ENCODE peak calls at places on chromosomes 6 and 20, in five cellular contexts. S, Q, W, B and D are unnamed samples.

GRCh38 chr6:53465732-53466131 is 79.2 kb downstream of the GCLC start:
- DNase-seq in S (no peak), Q (no peak), W (no peak), B (peak), D (no peak)

GRCh38 chr20:20692587-20692986 is 19.9 kb downstream of the RALGAPA2 start:
- DNase-seq in S (no peak), Q (no peak), W (no peak), B (no peak), D (no peak)

GRCh38 chr6:165059032-165059431 is 250.4 kb downstream of the C6orf118 start:
- DNase-seq in S (no peak), Q (no peak), W (no peak), B (no peak), D (no peak)

GRCh38 chr20:57957397-57958049 is 247.7 kb upstream of the PMEPA1 start:
- DNase-seq in S (no peak), Q (no peak), W (no peak), B (peak), D (no peak)

GRCh38 chr6:7787137-7787575 is 61.3 kb downstream of the BMP6 start:
- DNase-seq in S (no peak), Q (no peak), W (no peak), B (peak), D (no peak)

GRCh38 chr6:132270745-132271414 is 130.4 kb downstream of the MOXD1 start:
- DNase-seq in S (no peak), Q (no peak), W (no peak), B (peak), D (no peak)

GRCh38 chr6:128310061-128310460 is 210.3 kb downstream of the PTPRK start:
- DNase-seq in S (no peak), Q (no peak), W (no peak), B (no peak), D (no peak)

GRCh38 chr6:155182103-155182502 is 81.7 kb upstream of the CLDN20 start:
- DNase-seq in S (no peak), Q (no peak), W (no peak), B (no peak), D (no peak)

GRCh38 chr6:34970962-34971361 is 81.9 kb downstream of the ANKS1A start:
- DNase-seq in S (no peak), Q (peak), W (no peak), B (no peak), D (no peak)

GRCh38 chr6:68632620-68633195 is 2.4 kb upstream of the ADGRB3 start:
- DNase-seq in S (no peak), Q (no peak), W (no peak), B (no peak), D (no peak)

GRCh38 chr20:8305449-8305978 is 173.4 kb downstream of the PLCB1 start:
- DNase-seq in S (peak), Q (no peak), W (no peak), B (peak), D (peak)

GRCh38 chr6:64445038-64445437 is 809.4 kb downstream of the PHF3 start:
- DNase-seq in S (no peak), Q (no peak), W (no peak), B (no peak), D (no peak)

GRCh38 chr6:127737009-127737486 is 160.1 kb downstream of the C6orf58 start:
- DNase-seq in S (peak), Q (peak), W (no peak), B (peak), D (no peak)

GRCh38 chr20:50992733-50993457 is 30.0 kb downstream of the KCNG1 start:
- DNase-seq in S (peak), Q (peak), W (no peak), B (peak), D (peak)

GRCh38 chr6:164417537-164417936 is 891.9 kb downstream of the C6orf118 start:
- DNase-seq in S (no peak), Q (no peak), W (no peak), B (no peak), D (no peak)

GRCh38 chr20:54255157-54255556 is 47.3 kb downstream of the PFDN4 start:
- DNase-seq in S (no peak), Q (no peak), W (no peak), B (no peak), D (no peak)

GRCh38 chr6:43604174-43604573 is 24.9 kb downstream of the GTPBP2 start:
- DNase-seq in S (no peak), Q (peak), W (no peak), B (no peak), D (no peak)

GRCh38 chr6:146861029-146861563 is 262.3 kb downstream of the ADGB start:
- DNase-seq in S (no peak), Q (no peak), W (no peak), B (no peak), D (no peak)

GRCh38 chr6:159107451-159108260 is 61.5 kb upstream of the FNDC1 start:
- DNase-seq in S (peak), Q (no peak), W (no peak), B (no peak), D (peak)

GRCh38 chr6:5054427-5054873 is 30.7 kb upstream of the PPP1R3G start:
- DNase-seq in S (no peak), Q (no peak), W (no peak), B (no peak), D (no peak)

GRCh38 chr6:38273325-38273724 is 366.4 kb downstream of the BTBD9 start:
- DNase-seq in S (no peak), Q (no peak), W (no peak), B (no peak), D (no peak)

GRCh38 chr6:161038229-161039003 is 46.8 kb downstream of the MAP3K4 start:
- DNase-seq in S (no peak), Q (no peak), W (no peak), B (no peak), D (no peak)

GRCh38 chr6:33958208-33958862 is 154.5 kb upstream of the MLN start:
- DNase-seq in S (no peak), Q (no peak), W (no peak), B (peak), D (no peak)

GRCh38 chr6:46325561-46326525 is 155.1 kb upstream of the ENPP5 start:
- DNase-seq in S (peak), Q (peak), W (peak), B (peak), D (no peak)